ENCODE peak calls at places on chromosomes 7 and 10, in seven cellular contexts. A is astrocyte of the spinal cord, Y is left cardiac atrium, J is HT-29, X is tibial artery, P is omental fat pad, F is HuH-7.5. W is an unnamed sample.

GRCh38 chr10:48634198-48634983 is 29.5 kb upstream of the ARHGAP22 start:
- DNase-seq in J (no peak), X (peak; percentile 86), P (no peak), Y (peak; percentile 64), A (peak; percentile 78), F (no peak), W (peak; percentile 71)

GRCh38 chr10:26755443-26755903 is 58.0 kb downstream of the PDSS1 start:
- DNase-seq in X (no peak), P (no peak), F (no peak), J (no peak), A (peak; percentile 68), Y (no peak), W (no peak)

GRCh38 chr10:2620827-2621521 is 446.4 kb upstream of the PFKP start:
- DNase-seq in F (no peak), X (no peak), A (no peak), Y (no peak), J (no peak), P (no peak), W (no peak)

GRCh38 chr10:126090911-126091728 is 194.8 kb downstream of the FANK1 start:
- DNase-seq in A (peak; percentile 93), F (no peak), X (no peak), Y (no peak), P (no peak), J (no peak), W (no peak)

GRCh38 chr7:422886-423225 is 96.8 kb downstream of the PDGFA start:
- DNase-seq in F (no peak), J (no peak), Y (no peak), A (no peak), X (no peak), P (no peak), W (no peak)

GRCh38 chr7:17530741-17531417 is 232.4 kb downstream of the AHR start:
- DNase-seq in A (peak; percentile 51), X (no peak), P (no peak), Y (no peak), J (peak; percentile 24), F (no peak), W (no peak)

GRCh38 chr10:11724938-11725776 is 17.0 kb upstream of the ECHDC3 start:
- DNase-seq in A (peak; percentile 63), X (no peak), J (peak; percentile 85), Y (no peak), F (peak; percentile 65), P (no peak), W (no peak)

GRCh38 chr10:11616021-11616420 is 4.6 kb upstream of the USP6NL start:
- DNase-seq in F (no peak), Y (no peak), P (no peak), A (no peak), X (no peak), J (no peak), W (no peak)

GRCh38 chr10:43891241-43891640 is 242.6 kb upstream of the ZNF32 start:
- DNase-seq in A (no peak), F (no peak), X (no peak), J (no peak), Y (no peak), P (no peak), W (no peak)

GRCh38 chr7:103143865-103144264 is 5.0 kb downstream of the NAPEPLD start:
- DNase-seq in A (no peak), X (no peak), J (no peak), P (no peak), F (no peak), Y (no peak), W (no peak)

GRCh38 chr7:30252885-30253795 is 31.3 kb upstream of the ZNRF2 start:
- DNase-seq in F (no peak), P (no peak), J (peak; percentile 82), Y (peak; percentile 70), X (peak; percentile 71), A (peak; percentile 71), W (no peak)

GRCh38 chr10:100888957-100889356 is 23.8 kb upstream of the SLF2 start:
- DNase-seq in P (no peak), J (no peak), A (no peak), F (no peak), Y (no peak), X (no peak), W (no peak)

GRCh38 chr7:147182859-147183258 is 1066.3 kb downstream of the CNTNAP2 start:
- DNase-seq in X (no peak), Y (no peak), J (no peak), F (no peak), P (no peak), A (no peak), W (no peak)

GRCh38 chr10:3975016-3975415 is 190.0 kb upstream of the KLF6 start:
- DNase-seq in X (no peak), Y (peak; percentile 37), A (no peak), F (no peak), P (no peak), J (no peak), W (no peak)

GRCh38 chr10:54594289-54594688 is 206.7 kb downstream of the PCDH15 start:
- DNase-seq in A (no peak), J (no peak), F (no peak), X (no peak), P (no peak), Y (no peak), W (no peak)

GRCh38 chr10:52801951-52802350 is 29.4 kb upstream of the MBL2 start:
- DNase-seq in F (no peak), X (no peak), A (no peak), P (no peak), Y (no peak), J (peak; percentile 68), W (no peak)

GRCh38 chr10:70677620-70678249 is 5.4 kb downstream of the ADAMTS14 start:
- DNase-seq in P (no peak), A (no peak), F (no peak), X (no peak), Y (no peak), J (no peak), W (no peak)

GRCh38 chr10:113746188-113746950 is 5.1 kb upstream of the PLEKHS1 start:
- DNase-seq in F (peak; percentile 43), P (no peak), Y (no peak), X (no peak), A (no peak), J (peak; percentile 16), W (no peak)

GRCh38 chr7:5414876-5415275 is 8.8 kb downstream of the TNRC18 start:
- DNase-seq in J (no peak), Y (no peak), F (no peak), X (no peak), A (no peak), P (no peak), W (no peak)

GRCh38 chr10:93992400-93993030 is 1.2 kb upstream of the PLCE1 start:
- DNase-seq in X (no peak), P (no peak), J (peak; percentile 48), A (peak; percentile 50), Y (no peak), F (no peak), W (no peak)

GRCh38 chr10:36677170-36677768 is 448.1 kb upstream of the ANKRD30A start:
- DNase-seq in J (no peak), F (no peak), A (peak; percentile 71), X (no peak), P (no peak), Y (no peak), W (no peak)

GRCh38 chr7:83610649-83611304 is 38.2 kb downstream of the SEMA3E start:
- DNase-seq in A (no peak), F (no peak), P (no peak), Y (no peak), J (no peak), X (no peak), W (no peak)

GRCh38 chr10:19788075-19788686 is 28.1 kb upstream of the PLXDC2 start:
- DNase-seq in Y (no peak), X (no peak), F (peak; percentile 15), J (peak; percentile 72), A (peak; percentile 75), P (peak; percentile 28), W (no peak)

GRCh38 chr10:30645340-30645827 is 15.8 kb upstream of the LYZL2 start:
- DNase-seq in F (no peak), X (peak; percentile 68), A (peak; percentile 38), J (peak; percentile 3), Y (peak; percentile 62), P (no peak), W (no peak)

GRCh38 chr7:107044347-107045194 is at the start of gene PRKAR2B:
- DNase-seq in A (peak; percentile 65), Y (peak; percentile 81), J (no peak), P (no peak), X (peak; percentile 83), F (peak; percentile 86), W (peak; percentile 80)

GRCh38 chr7:81447351-81447952 is 322.4 kb downstream of the HGF start:
- DNase-seq in Y (no peak), F (peak; percentile 14), X (no peak), A (peak; percentile 70), P (no peak), J (peak; percentile 84), W (no peak)

GRCh38 chr10:129655007-129655678 is 188.1 kb downstream of the MGMT start:
- DNase-seq in A (no peak), J (no peak), X (peak; percentile 42), P (no peak), F (no peak), Y (no peak), W (no peak)

GRCh38 chr10:49056356-49056755 is 59.0 kb downstream of the VSTM4 start:
- DNase-seq in F (no peak), A (no peak), J (no peak), P (no peak), Y (no peak), X (no peak), W (peak; percentile 74)

GRCh38 chr10:2798340-2798739 is 269.0 kb upstream of the PFKP start:
- DNase-seq in Y (no peak), P (no peak), A (no peak), F (no peak), X (no peak), J (no peak), W (no peak)

GRCh38 chr7:149635561-149636329 is 137.6 kb downstream of the ZNF467 start:
- DNase-seq in J (peak; percentile 26), A (no peak), Y (no peak), P (no peak), X (no peak), F (no peak), W (no peak)

GRCh38 chr10:123721441-123722049 is 55.4 kb downstream of the GPR26 start:
- DNase-seq in A (no peak), J (no peak), Y (no peak), F (no peak), X (no peak), P (no peak), W (no peak)

GRCh38 chr7:22667562-22668239 is 59.3 kb upstream of the IL6 start:
- DNase-seq in P (no peak), Y (no peak), A (peak; percentile 72), X (no peak), F (no peak), J (peak; percentile 21), W (no peak)

GRCh38 chr7:97971990-97972943 is 17.7 kb downstream of the OCM2 start:
- DNase-seq in P (peak; percentile 47), Y (peak; percentile 83), J (peak; percentile 92), F (peak; percentile 87), X (peak; percentile 83), A (peak; percentile 61), W (peak; percentile 91)

GRCh38 chr7:29123611-29124190 is 22.6 kb downstream of the CPVL start:
- DNase-seq in Y (no peak), A (no peak), P (no peak), F (no peak), X (no peak), J (no peak), W (no peak)

W was measured in suprapubic skin.